ENCODE peak calls at places on chromosome 2, in four cellular contexts. S is heart right ventricle; N is CD8-positive, alpha-beta memory T cell; C is HCT116. H is an unnamed sample.
A peak's percentile ranks its signal among the peaks of the same experiment; 100 is the strongest.

GRCh38 chr2:220198911-220199310 is 571.5 kb downstream of the SLC4A3 start:
- DNase-seq in S (no peak), N (no peak), C (no peak), H (no peak)

GRCh38 chr2:109229094-109229675 is 100.2 kb downstream of the SH3RF3 start:
- DNase-seq in S (no peak), N (no peak), C (no peak), H (no peak)

GRCh38 chr2:203705184-203705583 is 1.3 kb upstream of the CD28 start:
- DNase-seq in S (no peak), N (no peak), C (no peak), H (no peak)

GRCh38 chr2:238692562-238692961 is 155.3 kb upstream of the TWIST2 start:
- DNase-seq in S (no peak), N (no peak), C (no peak), H (no peak)

GRCh38 chr2:20868377-20868776 is 45.5 kb upstream of the LDAH start:
- DNase-seq in S (no peak), N (peak; percentile 50), C (no peak), H (no peak)

GRCh38 chr2:62653582-62654422 is 51.7 kb upstream of the EHBP1 start:
- DNase-seq in S (no peak), N (no peak), C (no peak), H (no peak)

GRCh38 chr2:17976871-17977746 is 98.6 kb downstream of the KCNS3 start:
- DNase-seq in S (peak; percentile 10), N (no peak), C (no peak), H (peak; percentile 18)

GRCh38 chr2:239600650-239601049 is 199.8 kb upstream of the HDAC4 start:
- DNase-seq in S (no peak), N (no peak), C (no peak), H (no peak)

GRCh38 chr2:191376981-191377629 is 131.9 kb downstream of the MYO1B start:
- DNase-seq in S (peak; percentile 70), N (no peak), C (peak; percentile 80), H (no peak)

GRCh38 chr2:224764565-224765236 is 48.5 kb upstream of the CCDC195 start:
- DNase-seq in S (no peak), N (no peak), C (no peak), H (no peak)

GRCh38 chr2:48479923-48480322 is 50.0 kb upstream of the STON1 start:
- DNase-seq in S (no peak), N (no peak), C (no peak), H (peak; percentile 22)

GRCh38 chr2:238997684-238998083 is 149.8 kb downstream of the TWIST2 start:
- DNase-seq in S (no peak), N (no peak), C (no peak), H (no peak)

GRCh38 chr2:98504386-98505109 is 59.9 kb downstream of the INPP4A start:
- DNase-seq in S (no peak), N (no peak), C (no peak), H (no peak)

GRCh38 chr2:100066246-100066645 is 76.1 kb downstream of the AFF3 start:
- DNase-seq in S (no peak), N (no peak), C (no peak), H (no peak)

GRCh38 chr2:176130153-176130916 is 830 bp downstream of the HOXD8 start:
- DNase-seq in S (no peak), N (no peak), C (no peak), H (peak; percentile 72)

GRCh38 chr2:133522204-133522603 is 46.1 kb downstream of the NCKAP5 start:
- DNase-seq in S (no peak), N (no peak), C (no peak), H (no peak)

GRCh38 chr2:10078001-10078400 is 2.2 kb downstream of the CYS1 start:
- DNase-seq in S (no peak), N (no peak), C (no peak), H (no peak)

DNA sequence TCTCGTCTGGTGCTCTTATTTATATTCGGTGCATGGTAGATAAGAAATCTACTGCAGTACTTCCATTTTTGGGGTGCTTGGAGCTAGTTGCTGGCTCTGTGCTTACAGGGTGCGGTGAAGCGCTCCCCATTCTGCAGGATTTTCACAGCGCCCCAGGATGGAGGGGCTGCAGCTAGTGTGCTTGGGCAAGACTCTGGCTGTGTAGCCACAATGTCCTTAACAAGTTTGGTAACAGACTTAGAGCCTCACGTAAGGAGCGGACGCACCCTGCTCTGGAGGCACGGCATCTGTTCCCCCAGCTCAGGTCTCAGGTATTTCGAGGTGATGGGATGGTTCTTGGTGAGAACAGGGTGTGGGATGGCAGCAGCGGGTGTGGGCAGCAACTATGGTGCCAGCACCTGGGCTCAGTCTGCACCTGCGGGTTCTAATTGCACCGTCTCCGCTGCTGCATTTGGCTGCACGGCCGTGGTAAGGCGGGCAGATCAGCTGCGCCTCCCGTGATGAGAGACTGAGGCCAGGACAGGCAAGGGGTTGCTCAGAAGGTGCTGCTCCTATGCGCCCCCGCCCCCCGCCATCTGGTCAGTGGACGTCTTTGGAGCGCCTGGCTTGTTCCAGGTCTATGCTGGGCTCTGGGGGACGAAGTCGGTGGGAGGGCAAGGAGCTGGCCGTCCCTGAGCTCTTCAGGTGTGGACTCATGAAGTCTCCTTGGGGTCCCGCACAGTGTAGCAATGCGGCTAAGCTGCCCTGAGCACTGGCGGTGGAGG is 20.1 kb upstream of the ALLC start:
- DNase-seq in S (peak; percentile 2), N (peak; percentile 26), C (no peak), H (no peak)
- H3K27me3 ChIP-seq in S (no peaks in the 10 kb centered on the region), N (no peaks in the 10 kb centered on the region), C (no peaks in the 10 kb centered on the region), H (no peaks in the 10 kb centered on the region)

DNA sequence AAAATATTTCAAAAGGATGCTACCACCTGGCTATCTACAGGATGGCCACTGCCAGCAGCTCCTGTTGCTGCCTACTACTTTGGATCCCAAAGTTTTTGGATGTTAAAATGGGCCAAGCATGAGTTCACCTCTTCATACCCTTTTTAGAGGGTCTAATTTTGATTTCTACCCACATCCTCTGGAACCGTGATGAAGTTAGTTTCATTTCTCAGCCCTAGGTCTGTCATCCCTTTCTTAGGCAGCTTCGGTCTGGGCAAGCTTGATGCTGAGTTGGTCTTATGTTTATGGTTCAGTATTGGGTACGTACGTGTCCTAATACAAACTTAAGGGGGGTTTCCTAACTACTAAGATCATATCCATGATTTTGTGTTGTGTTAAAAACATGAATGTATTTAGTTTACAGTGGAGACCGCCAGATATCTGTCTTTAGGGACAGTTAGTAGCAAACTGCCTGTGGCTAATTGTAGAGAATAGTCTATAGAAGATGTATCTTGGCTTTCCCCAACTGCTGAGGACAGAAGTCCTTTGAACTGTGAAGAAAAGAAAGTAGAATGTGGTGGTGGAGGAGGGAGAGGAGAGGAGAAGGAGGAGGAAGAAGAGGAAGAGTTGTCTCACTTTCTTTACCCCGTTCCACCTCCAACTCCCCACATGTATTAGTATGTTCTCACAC is 184.9 kb downstream of the UBE2E3 start:
- DNase-seq in S (no peak), N (peak; percentile 67), C (no peak), H (no peak)
- H3K4me1 ChIP-seq in S (no peaks in the 10 kb centered on the region), N (peaks cover 49% of the 10 kb centered on the region), C (no peaks in the 10 kb centered on the region), H (no peaks in the 10 kb centered on the region)

GRCh38 chr2:31236433-31237205 is 2.7 kb downstream of the EHD3 start:
- DNase-seq in S (no peak), N (no peak), C (no peak), H (no peak)
- H3K4me3 ChIP-seq in S (no peak overlapping the region), N (no peak overlapping the region), C (no peak overlapping the region), H (no peak overlapping the region)

DNA sequence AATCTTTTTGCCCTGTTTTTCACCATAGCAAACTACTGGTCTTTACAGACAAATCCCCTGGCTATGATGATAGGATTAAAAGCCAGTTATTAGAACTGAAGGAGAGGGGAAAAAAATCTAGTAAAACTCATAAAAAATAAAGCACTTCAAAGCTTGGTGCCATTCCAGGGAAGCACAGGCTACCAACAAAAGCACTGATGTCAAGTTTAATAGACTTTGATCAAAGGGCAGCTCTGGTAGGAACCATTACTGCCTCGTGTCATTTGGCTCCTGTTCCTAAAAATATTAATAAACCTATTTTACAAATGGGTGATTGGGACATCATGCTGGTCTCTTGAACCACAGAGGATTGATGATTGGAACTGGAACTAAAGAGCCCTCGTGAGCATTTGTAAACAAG is 194.8 kb downstream of the RAB3GAP1 start:
- DNase-seq in S (no peak), N (no peak), C (no peak), H (no peak)
- H3K27me3 ChIP-seq in S (no peaks in the 10 kb centered on the region), N (no peaks in the 10 kb centered on the region), C (no peaks in the 10 kb centered on the region), H (no peaks in the 10 kb centered on the region)

GRCh38 chr2:43135583-43135982 is 90.8 kb downstream of the ZFP36L2 start:
- DNase-seq in S (peak; percentile 52), N (no peak), C (no peak), H (no peak)
- H3K4me1 ChIP-seq in S (peaks cover 62% of the 10 kb centered on the region), N (peaks cover 100% of the 10 kb centered on the region), C (peaks cover 15% of the 10 kb centered on the region), H (no peaks in the 10 kb centered on the region)

DNA sequence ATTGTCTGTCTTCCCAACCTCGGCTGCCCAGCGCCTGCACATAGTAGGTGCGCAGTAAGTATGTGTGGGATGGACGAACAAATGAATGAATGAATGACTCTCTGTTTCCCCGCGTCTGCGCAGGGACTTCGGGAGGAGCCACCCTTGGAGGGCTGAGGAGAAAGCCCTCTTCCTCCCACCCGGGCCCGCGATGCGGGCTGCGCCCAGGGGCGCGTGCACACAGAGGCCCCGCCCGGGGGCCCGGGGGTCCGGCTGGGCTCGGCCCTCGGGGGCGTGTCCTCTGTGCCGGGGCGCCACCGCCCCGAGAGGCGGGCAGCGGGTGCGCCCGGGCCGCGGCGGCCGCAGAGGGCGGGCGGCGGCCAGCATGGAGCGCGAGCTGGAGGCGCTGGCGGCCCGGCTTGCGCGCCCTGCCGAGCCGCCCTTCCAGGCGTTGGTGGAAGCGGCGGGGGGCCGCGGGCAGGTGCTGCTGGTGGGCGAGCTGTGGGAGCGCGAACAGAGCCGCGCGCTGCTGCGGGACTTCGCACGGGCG is at the start of gene C2orf72:
- DNase-seq in S (no peak), N (no peak), C (no peak), H (no peak)
- H3K4me3 ChIP-seq in S (no peak within 1 kb of the TSS), N (no peak within 1 kb of the TSS), C (peak within 1 kb of the TSS; percentile 58), H (peak within 1 kb of the TSS; percentile 44)

DNA sequence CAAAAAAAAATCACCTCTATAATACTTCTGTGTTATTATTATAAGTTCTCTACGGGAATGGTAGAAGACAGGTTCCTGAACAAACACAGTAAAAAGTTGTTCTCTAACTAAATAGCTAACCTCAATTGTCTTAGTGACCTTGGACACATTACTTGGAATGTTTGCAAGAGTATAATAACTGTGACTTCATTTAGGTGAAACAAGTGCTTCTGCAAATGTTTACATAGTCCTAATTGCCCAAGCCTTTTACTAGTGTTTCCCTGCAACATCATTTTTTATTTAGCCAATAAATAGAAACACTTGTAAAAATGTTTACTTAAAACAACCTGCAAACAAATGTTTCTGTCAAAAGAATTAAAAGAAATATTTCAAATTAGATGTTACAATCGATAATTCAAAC is 9.9 kb downstream of the PLEKHM3 start:
- DNase-seq in S (no peak), N (no peak), C (no peak), H (no peak)
- H3K27me3 ChIP-seq in S (no peaks in the 10 kb centered on the region), N (no peaks in the 10 kb centered on the region), C (no peaks in the 10 kb centered on the region), H (no peaks in the 10 kb centered on the region)

GRCh38 chr2:47031909-47032668 is 116.5 kb upstream of the MCFD2 start:
- DNase-seq in S (no peak), N (no peak), C (no peak), H (no peak)
- H3K4me1 ChIP-seq in S (peaks cover 72% of the 10 kb centered on the region), N (no peaks in the 10 kb centered on the region), C (peaks cover 66% of the 10 kb centered on the region), H (peaks cover 44% of the 10 kb centered on the region)

GRCh38 chr2:181992776-181993175 is 7.1 kb downstream of the PPP1R1C start:
- DNase-seq in S (no peak), N (no peak), C (no peak), H (no peak)
- H3K4me3 ChIP-seq in S (peak overlapping the region; percentile 16), N (no peak overlapping the region), C (no peak overlapping the region), H (no peak overlapping the region)

DNA sequence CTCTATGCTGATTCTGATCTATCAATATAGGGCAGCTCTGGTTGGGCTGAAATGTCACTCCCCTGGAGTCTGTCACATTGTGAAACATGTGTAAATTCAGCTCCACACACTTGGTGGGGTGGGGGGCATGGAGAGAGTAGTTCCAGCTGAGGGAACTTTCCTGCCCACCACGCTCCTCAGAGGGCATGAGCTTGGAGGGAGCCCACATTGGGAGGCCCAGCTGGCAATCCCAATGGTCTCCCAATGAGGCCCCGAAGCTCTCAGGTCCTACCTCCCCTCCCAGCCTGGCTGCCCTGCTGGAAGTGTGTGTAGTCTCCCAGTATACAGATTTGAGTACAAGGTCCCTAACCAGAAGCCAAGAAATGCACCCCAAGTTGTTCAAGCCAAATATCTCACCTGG is 31.5 kb downstream of the GYPC start:
- DNase-seq in S (no peak), N (no peak), C (no peak), H (no peak)
- H3K27me3 ChIP-seq in S (no peaks in the 10 kb centered on the region), N (no peaks in the 10 kb centered on the region), C (peaks cover 29% of the 10 kb centered on the region), H (no peaks in the 10 kb centered on the region)